ENCODE peak calls at places on chromosomes 3 and 15, in five cellular contexts. Z is GM23338, P is sigmoid colon, N is gastrocnemius medialis, T is A549. Q is an unnamed sample.

GRCh38 chr3:127812151-127812550 is 10.2 kb downstream of the MGLL start:
- DNase-seq in P (no peak), Z (no peak), T (no peak), N (no peak), Q (no peak)

GRCh38 chr3:177468816-177469590 is 271.7 kb upstream of the TBL1XR1 start:
- DNase-seq in T (no peak), N (no peak), P (no peak), Z (no peak), Q (no peak)

GRCh38 chr15:25067725-25068309 is 113.0 kb downstream of the SNRPN start:
- DNase-seq in P (peak; percentile 26), N (no peak), Z (no peak), T (no peak), Q (no peak)

GRCh38 chr3:48709051-48709461 is 8.0 kb downstream of the IP6K2 start:
- DNase-seq in Z (no peak), T (no peak), P (no peak), N (no peak), Q (no peak)

GRCh38 chr3:23663246-23663645 is 142.5 kb upstream of the UBE2E1 start:
- DNase-seq in P (peak; percentile 72), N (no peak), Z (no peak), T (no peak), Q (no peak)

GRCh38 chr3:110526732-110527727 is 544.6 kb upstream of the NECTIN3 start:
- DNase-seq in Z (peak; percentile 61), N (no peak), P (no peak), T (peak; percentile 10), Q (peak; percentile 79)

GRCh38 chr15:63945838-63946298 is 100.4 kb downstream of the DAPK2 start:
- DNase-seq in Z (peak; percentile 39), N (no peak), T (no peak), P (no peak), Q (no peak)

GRCh38 chr3:122245513-122246174 is 62.2 kb downstream of the CASR start:
- DNase-seq in N (no peak), T (no peak), Z (no peak), P (no peak), Q (no peak)

GRCh38 chr15:65355173-65355982 is 22.4 kb downstream of the IGDCC3 start:
- DNase-seq in N (no peak), Z (peak; percentile 71), P (no peak), T (no peak), Q (no peak)

GRCh38 chr3:55143928-55144671 is 216.2 kb upstream of the LRTM1 start:
- DNase-seq in Z (no peak), T (no peak), N (no peak), P (no peak), Q (no peak)

GRCh38 chr15:67670647-67671305 is 128.3 kb downstream of the MAP2K5 start:
- DNase-seq in P (no peak), T (no peak), N (no peak), Z (no peak), Q (no peak)

GRCh38 chr15:91882858-91883586 is 29.5 kb downstream of the SLCO3A1 start:
- DNase-seq in P (no peak), T (no peak), Z (no peak), N (peak; percentile 58), Q (no peak)

GRCh38 chr3:15359677-15360397 is 27.5 kb upstream of the SH3BP5 start:
- DNase-seq in P (no peak), N (no peak), T (no peak), Z (no peak), Q (no peak)

GRCh38 chr3:9226326-9226725 is 23.1 kb downstream of the SRGAP3 start:
- DNase-seq in N (no peak), P (no peak), Z (no peak), T (no peak), Q (no peak)

GRCh38 chr3:185825639-185826481 is 1.0 kb upstream of the IGF2BP2 start:
- DNase-seq in N (no peak), Z (peak; percentile 85), T (peak; percentile 29), P (peak; percentile 64), Q (peak; percentile 77)

GRCh38 chr3:172846706-172847105 is 96.2 kb downstream of the ECT2 start:
- DNase-seq in N (no peak), Z (no peak), T (no peak), P (no peak), Q (no peak)

GRCh38 chr15:48017747-48018146 is 103.0 kb upstream of the SLC24A5 start:
- DNase-seq in T (no peak), N (no peak), P (no peak), Z (no peak), Q (no peak)

GRCh38 chr3:54433846-54434245 is 311.5 kb downstream of the CACNA2D3 start:
- DNase-seq in P (no peak), Z (peak; percentile 92), N (no peak), T (no peak), Q (peak; percentile 57)

DNA sequence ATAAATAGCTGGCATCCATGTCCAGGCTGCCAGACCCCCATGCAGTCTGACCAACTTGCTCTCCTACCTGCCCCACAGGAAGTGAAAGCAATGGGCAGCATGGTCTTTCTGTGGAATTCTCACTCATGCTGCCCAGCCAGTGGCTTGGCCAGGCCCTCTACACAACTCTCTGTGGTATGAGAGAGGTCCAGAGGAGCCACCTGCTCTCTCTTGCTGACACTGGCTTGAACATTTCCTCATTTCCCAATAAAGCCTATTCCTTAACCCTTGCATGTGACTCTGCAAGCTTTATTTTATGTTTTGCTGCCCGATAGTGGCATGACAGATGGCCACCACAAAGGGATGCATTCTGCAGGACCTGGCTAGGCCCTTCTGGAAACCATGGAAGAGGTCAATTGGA is 53.8 kb downstream of the CCR1 start:
- DNase-seq in N (no peak), T (no peak), Z (no peak), P (no peak), Q (no peak)
- H3K4me3 ChIP-seq in N (no peak overlapping the region), T (no peak overlapping the region), Z (no peak overlapping the region), P (no peak overlapping the region), Q (no peak overlapping the region)

GRCh38 chr3:81742581-81742980 is 18.9 kb downstream of the GBE1 start:
- DNase-seq in T (no peak), P (no peak), Z (no peak), N (no peak), Q (no peak)
- H3K4me1 ChIP-seq in T (peaks cover 63% of the 10 kb centered on the region), P (peaks cover 46% of the 10 kb centered on the region), Z (peaks cover 8% of the 10 kb centered on the region), N (peaks cover 73% of the 10 kb centered on the region), Q (no peaks in the 10 kb centered on the region)

GRCh38 chr3:151383956-151384355 is 597 bp downstream of the P2RY12 start:
- DNase-seq in T (no peak), P (no peak), N (no peak), Z (no peak), Q (no peak)
- H3K4me3 ChIP-seq in T (no peak overlapping the region), P (peak overlapping the region; percentile 23), N (peak overlapping the region; percentile 3), Z (no peak overlapping the region), Q (no peak overlapping the region)

GRCh38 chr3:58106640-58107039 is 98.4 kb downstream of the FLNB start:
- DNase-seq in P (no peak), T (no peak), Z (no peak), N (no peak), Q (no peak)
- H3K4me1 ChIP-seq in P (peaks cover 41% of the 10 kb centered on the region), T (peaks cover 25% of the 10 kb centered on the region), Z (no peaks in the 10 kb centered on the region), N (no peaks in the 10 kb centered on the region), Q (no peaks in the 10 kb centered on the region)

GRCh38 chr3:139538733-139539132 is 809 bp downstream of the RBP1 start:
- DNase-seq in P (peak; percentile 81), T (no peak), N (no peak), Z (peak; percentile 54), Q (no peak)
- H3K4me3 ChIP-seq in P (peak overlapping the region; percentile 63), T (peak overlapping the region; percentile 47), N (peak overlapping the region; percentile 56), Z (peak overlapping the region; percentile 69), Q (peak overlapping the region; percentile 44)

GRCh38 chr3:188174309-188175044 is 20.5 kb downstream of the LPP start:
- DNase-seq in T (no peak), N (no peak), P (no peak), Z (no peak), Q (no peak)
- H3K4me1 ChIP-seq in T (peaks cover 62% of the 10 kb centered on the region), N (peaks cover 36% of the 10 kb centered on the region), P (peaks cover 97% of the 10 kb centered on the region), Z (peaks cover 8% of the 10 kb centered on the region), Q (no peaks in the 10 kb centered on the region)

DNA sequence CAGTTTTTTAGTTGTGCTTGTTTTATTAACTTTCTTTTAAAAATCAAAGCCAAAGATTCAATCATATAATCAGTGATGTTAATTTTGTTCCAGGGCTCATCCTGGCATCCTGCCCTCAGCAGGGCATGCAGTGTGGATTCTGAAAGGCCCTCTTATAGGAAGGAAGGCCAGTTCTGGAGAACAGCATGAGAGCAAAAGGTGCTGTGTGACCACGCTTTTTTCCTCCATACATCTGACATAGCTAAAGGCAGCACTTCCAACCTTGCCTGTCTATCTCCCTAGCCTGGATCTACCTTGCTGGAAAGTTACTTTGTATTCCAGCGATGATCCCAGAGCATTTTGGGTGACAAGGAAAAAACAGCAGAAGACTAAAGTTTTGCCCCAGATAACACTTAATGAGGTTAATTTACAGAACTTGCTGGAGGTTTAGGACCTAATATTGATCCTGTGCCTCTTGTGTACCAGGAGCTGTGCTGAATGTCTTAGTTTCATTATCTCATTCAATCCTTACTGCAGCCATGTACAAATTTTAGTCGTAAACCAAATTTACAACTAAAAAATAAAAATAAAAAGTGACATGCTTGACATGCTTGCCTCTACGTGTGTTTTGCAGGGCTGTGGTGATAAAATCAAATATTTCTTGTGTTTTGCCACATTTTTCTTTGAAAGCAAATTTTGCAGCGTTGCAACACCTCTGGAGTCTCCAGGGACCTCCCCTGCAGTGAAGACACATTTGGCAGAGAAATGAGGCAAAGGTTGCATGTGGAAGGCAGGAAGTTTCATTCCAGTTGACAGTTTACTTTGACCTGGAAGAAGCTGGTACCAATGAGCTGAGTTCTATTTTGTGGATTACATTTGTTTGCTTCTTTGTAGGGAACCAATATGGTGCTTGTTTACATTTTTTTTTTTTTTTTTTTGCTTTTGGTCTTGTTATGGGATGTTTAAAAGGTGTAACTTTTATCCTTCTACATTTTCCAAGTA is 13.2 kb downstream of the IL1RAP start:
- DNase-seq in P (no peak), N (no peak), T (no peak), Z (no peak), Q (no peak)
- H3K4me3 ChIP-seq in P (no peak overlapping the region), N (no peak overlapping the region), T (no peak overlapping the region), Z (no peak overlapping the region), Q (no peak overlapping the region)

Q was measured in HAP-1.